ENCODE peak calls at places on chromosomes 12 and 14, in four cellular contexts. G, T, A and Y are unnamed samples.

GRCh38 chr12:2877959-2878732 is 1.1 kb downstream of the RHNO1 start:
- DNase-seq in A (no peak), T (no peak), G (no peak), Y (peak)

GRCh38 chr12:10406725-10407124 is 2.8 kb downstream of the KLRC4 start:
- DNase-seq in A (no peak), G (no peak), T (no peak), Y (no peak)

GRCh38 chr14:28308727-28309126 is 457.9 kb upstream of the FOXG1 start:
- DNase-seq in A (no peak), T (no peak), G (no peak), Y (no peak)

GRCh38 chr12:45131506-45131905 is 80.6 kb upstream of the DBX2 start:
- DNase-seq in G (no peak), A (no peak), T (no peak), Y (no peak)

GRCh38 chr12:54356228-54356627 is 8.1 kb downstream of the GPR84 start:
- DNase-seq in T (no peak), A (no peak), G (no peak), Y (no peak)

GRCh38 chr12:60172696-60173095 is 576.9 kb downstream of the SLC16A7 start:
- DNase-seq in G (no peak), T (no peak), A (no peak), Y (no peak)

GRCh38 chr12:51529586-51529985 is 61.4 kb upstream of the SCN8A start:
- DNase-seq in G (no peak), T (no peak), A (no peak), Y (no peak)

GRCh38 chr14:49485290-49485689 is 100.9 kb downstream of the RPS29 start:
- DNase-seq in A (no peak), T (no peak), G (no peak), Y (no peak)

GRCh38 chr14:104286496-104286895 is 148.1 kb downstream of the KIF26A start:
- DNase-seq in A (no peak), T (no peak), G (no peak), Y (no peak)

GRCh38 chr12:61037792-61038191 is 1222.4 kb upstream of the USP15 start:
- DNase-seq in A (no peak), T (no peak), G (no peak), Y (no peak)

GRCh38 chr12:120066341-120066740 is 50.2 kb downstream of the RAB35 start:
- DNase-seq in A (no peak), T (no peak), G (no peak), Y (no peak)

DNA sequence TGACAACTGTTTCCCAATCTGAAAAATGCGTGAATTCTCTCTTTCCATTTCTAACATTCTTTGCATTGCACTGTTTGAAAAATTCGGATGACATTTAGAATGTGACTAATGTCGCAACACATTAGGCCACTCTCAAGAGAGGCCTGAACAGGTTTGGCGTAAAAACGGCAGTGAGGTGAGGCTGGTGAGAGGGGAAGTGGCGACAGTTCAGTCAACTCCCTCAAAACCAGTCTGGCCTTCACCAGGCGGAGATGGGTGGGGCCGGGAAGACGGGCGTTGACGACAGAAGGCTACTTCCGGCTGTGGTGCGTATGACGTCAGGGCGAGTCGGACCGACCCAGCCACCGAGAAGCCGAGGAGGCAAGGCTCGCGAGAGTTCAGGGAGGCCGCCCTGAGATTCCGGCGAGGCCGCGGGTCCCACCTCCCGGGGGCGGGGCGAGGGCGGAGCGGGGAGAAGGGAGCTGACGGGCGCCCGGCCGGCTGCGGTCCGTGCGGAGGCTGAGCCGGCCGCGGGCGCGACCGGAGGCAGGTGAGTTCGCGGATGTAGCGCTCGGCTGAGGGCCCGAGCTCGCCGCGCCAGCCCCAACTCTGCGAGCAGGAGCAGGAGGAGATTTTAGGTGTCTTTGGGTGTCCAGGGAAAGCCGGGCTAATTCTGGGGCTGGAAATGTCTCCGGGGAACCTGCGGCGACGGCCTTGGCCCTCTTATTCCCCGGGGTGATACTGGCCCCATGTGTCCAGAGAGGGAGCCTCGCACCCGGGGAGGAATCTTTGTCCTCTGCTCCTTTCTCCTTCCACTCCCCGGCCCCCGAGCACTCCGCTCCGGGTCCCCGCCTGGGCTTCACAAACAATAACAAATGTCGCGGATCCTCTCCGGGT is at the start of gene STK38L:
- DNase-seq in A (peak), G (peak), T (peak), Y (peak)
- TF ChIP-seq CTCF in A (peak), G (peak), T (peak), Y (no peak)

GRCh38 chr14:31926652-31927347 is 150.3 kb upstream of the ARHGAP5 start:
- DNase-seq in T (no peak), G (no peak), A (no peak), Y (no peak)

GRCh38 chr14:31921741-31922140 is 155.4 kb upstream of the ARHGAP5 start:
- DNase-seq in A (no peak), G (no peak), T (no peak), Y (no peak)

GRCh38 chr14:31927348-31927826 is 149.7 kb upstream of the ARHGAP5 start:
- DNase-seq in G (peak), A (no peak), T (no peak), Y (no peak)

GRCh38 chr14:31930070-31930469 is 147.0 kb upstream of the ARHGAP5 start:
- DNase-seq in G (no peak), A (no peak), T (no peak), Y (no peak)

GRCh38 chr14:31926123-31926522 is 151.0 kb upstream of the ARHGAP5 start:
- DNase-seq in T (peak), G (peak), A (no peak), Y (peak)
- TF ChIP-seq CTCF in T (peak), G (peak), A (peak), Y (peak)

GRCh38 chr14:79543966-79544365 is 667.3 kb downstream of the DIO2 start:
- DNase-seq in A (no peak), G (peak), T (no peak), Y (no peak)
- TF ChIP-seq CTCF in A (peak), G (peak), T (no peak), Y (no peak)

DNA sequence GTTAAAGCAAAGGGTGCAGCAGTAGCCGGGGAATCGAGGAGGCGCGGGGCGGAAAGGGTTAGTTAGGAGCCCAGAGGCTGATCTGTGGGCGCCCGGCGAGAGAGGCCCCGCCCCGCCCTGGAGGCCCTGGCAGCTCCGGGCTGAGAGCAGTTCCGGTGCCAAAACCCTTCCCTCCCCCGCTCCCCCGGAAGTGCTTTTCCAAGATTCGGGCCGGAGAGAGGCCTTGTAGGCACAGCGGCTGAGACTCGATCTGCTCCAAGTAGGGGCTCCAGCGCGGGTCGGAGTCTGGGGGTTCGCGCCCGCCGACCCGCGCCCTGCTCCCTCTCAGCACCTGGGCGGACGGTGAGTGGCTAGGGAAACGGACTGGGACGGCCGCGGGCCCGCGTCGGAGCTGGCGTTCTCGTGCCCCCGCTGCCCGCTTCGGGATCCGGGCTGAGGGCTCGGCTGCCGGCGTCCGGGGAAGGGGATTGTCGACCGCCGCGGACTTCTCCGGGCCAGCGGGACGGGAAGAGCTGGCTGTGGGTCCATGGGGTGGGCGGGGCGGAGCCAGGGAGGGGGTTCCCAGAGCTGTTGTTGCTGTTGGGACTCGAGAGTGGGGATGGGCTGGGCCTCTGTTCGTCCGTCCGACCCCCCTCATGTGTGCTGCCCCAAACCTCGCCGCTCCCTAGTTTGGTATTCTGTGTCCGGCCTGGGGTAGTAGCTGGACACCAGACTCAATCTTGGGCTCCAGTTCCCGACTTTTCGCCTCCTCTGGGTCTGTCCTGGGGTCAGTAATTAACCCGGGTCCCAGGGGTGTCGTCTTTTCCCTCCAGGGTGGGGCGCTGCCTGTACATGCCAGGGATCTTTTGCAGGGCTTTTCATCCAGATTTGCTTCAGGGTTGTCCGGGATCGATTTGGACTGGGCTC is at the start of gene FRS2:
- DNase-seq in G (peak), A (peak), T (peak), Y (peak)
- TF ChIP-seq CTCF in G (peak), A (peak), T (peak), Y (peak)